ENCODE peak calls at places on chromosomes 5 and 9, in nine cellular contexts. V is hepatocyte, I is SK-N-SH, X is OCI-LY7, Y is PC-3, O is GM23248, C is HCT116, G is MM.1S, Q is GM23338. M is an unnamed sample.

GRCh38 chr5:168023190-168023589 is 268.3 kb upstream of the WWC1 start:
- DNase-seq in X (no peak), G (no peak), C (no peak), Y (no peak), V (peak; percentile 74), Q (no peak), O (peak; percentile 67), I (peak; percentile 87), M (peak; percentile 11)

GRCh38 chr5:168941901-168942300 is 359.0 kb downstream of the SLIT3 start:
- DNase-seq in C (no peak), X (peak; percentile 9), V (no peak), I (peak; percentile 44), Q (peak; percentile 30), O (no peak), G (no peak), Y (no peak), M (no peak)

GRCh38 chr9:21326526-21327139 is 8.6 kb downstream of the KLHL9 start:
- DNase-seq in O (peak; percentile 72), V (peak; percentile 55), Y (peak; percentile 63), G (peak; percentile 44), X (peak; percentile 67), I (peak; percentile 45), C (no peak), Q (peak; percentile 73), M (peak; percentile 58)

GRCh38 chr9:77977210-77977611 is 54.4 kb downstream of the GNAQ start:
- DNase-seq in X (peak; percentile 34), G (peak; percentile 27), I (peak; percentile 25), O (peak; percentile 79), Y (no peak), Q (peak; percentile 85), C (peak; percentile 21), V (peak; percentile 32), M (peak; percentile 39)

GRCh38 chr5:160685219-160685618 is 166.8 kb downstream of the ATP10B start:
- DNase-seq in Y (no peak), I (no peak), Q (peak; percentile 43), O (no peak), G (peak; percentile 21), V (peak; percentile 40), X (no peak), C (no peak), M (no peak)

GRCh38 chr5:175867587-175868347 is 3.6 kb upstream of the CPLX2 start:
- DNase-seq in G (no peak), Q (peak; percentile 86), V (peak; percentile 65), I (peak; percentile 85), X (peak; percentile 5), C (peak; percentile 48), O (peak; percentile 26), Y (peak; percentile 35), M (peak; percentile 67)

GRCh38 chr9:136671646-136672430 is 9.1 kb downstream of the EGFL7 start:
- DNase-seq in X (peak; percentile 58), G (no peak), I (peak; percentile 93), O (peak; percentile 59), Q (peak; percentile 77), Y (peak; percentile 18), V (peak; percentile 68), C (no peak), M (peak; percentile 74)

GRCh38 chr5:109483395-109483974 is 73.7 kb upstream of the PJA2 start:
- DNase-seq in X (no peak), Q (no peak), G (no peak), I (no peak), O (no peak), Y (no peak), C (no peak), V (no peak), M (no peak)

GRCh38 chr5:18252559-18252958 is 618.3 kb downstream of the TAF11L14 start:
- DNase-seq in Y (no peak), C (no peak), I (no peak), X (no peak), Q (no peak), G (no peak), O (no peak), V (no peak), M (no peak)

GRCh38 chr5:113523168-113523567 is 9.7 kb downstream of the YTHDC2 start:
- DNase-seq in I (no peak), Q (no peak), G (no peak), C (no peak), Y (no peak), V (no peak), X (peak; percentile 38), O (no peak), M (no peak)

GRCh38 chr9:104386425-104387069 is 117.5 kb upstream of the OR13F1 start:
- DNase-seq in Q (peak; percentile 71), I (peak; percentile 41), O (peak; percentile 65), V (peak; percentile 55), X (peak; percentile 30), G (peak; percentile 24), Y (peak; percentile 43), C (peak; percentile 22), M (peak; percentile 54)

GRCh38 chr5:122129332-122129731 is at the start of gene ZNF474:
- DNase-seq in V (peak; percentile 85), O (peak; percentile 98), I (no peak), X (no peak), G (no peak), C (peak; percentile 28), Q (peak; percentile 94), Y (peak; percentile 79), M (peak; percentile 90)

GRCh38 chr9:2290382-2290781 is 275.2 kb downstream of the SMARCA2 start:
- DNase-seq in C (no peak), X (no peak), G (no peak), O (no peak), I (no peak), Q (no peak), Y (no peak), V (no peak), M (no peak)

GRCh38 chr5:132489871-132490483 is 596 bp downstream of the IRF1 start:
- DNase-seq in O (peak; percentile 80), C (no peak), G (peak; percentile 44), X (peak; percentile 70), I (peak; percentile 87), Y (peak; percentile 22), V (peak; percentile 72), Q (peak; percentile 68), M (peak; percentile 62)

GRCh38 chr9:137727716-137728115 is 108.9 kb downstream of the EHMT1 start:
- DNase-seq in Q (no peak), I (no peak), C (no peak), Y (no peak), V (no peak), G (no peak), X (no peak), O (no peak), M (no peak)

GRCh38 chr5:88680253-88681132 is 202.5 kb downstream of the MEF2C start:
- DNase-seq in X (peak; percentile 72), G (peak; percentile 84), V (peak; percentile 85), I (peak; percentile 94), Y (peak; percentile 80), C (peak; percentile 24), O (peak; percentile 74), Q (peak; percentile 84), M (peak; percentile 88)

GRCh38 chr9:133060417-133060841 is 1.4 kb upstream of the CEL start:
- DNase-seq in Y (no peak), I (peak; percentile 24), C (no peak), Q (peak; percentile 33), X (peak; percentile 51), V (no peak), O (no peak), G (peak; percentile 45), M (no peak)

GRCh38 chr5:71778678-71779276 is 59.7 kb downstream of the CARTPT start:
- DNase-seq in X (peak; percentile 59), V (peak; percentile 28), G (peak; percentile 27), I (peak; percentile 52), Q (peak; percentile 55), C (peak; percentile 45), O (peak; percentile 28), Y (peak; percentile 67), M (peak; percentile 61)

GRCh38 chr9:133954862-133955529 is 37.1 kb downstream of the VAV2 start:
- DNase-seq in Q (no peak), Y (no peak), G (no peak), X (peak; percentile 63), V (no peak), C (no peak), I (no peak), O (no peak), M (no peak)

GRCh38 chr5:136906545-136906944 is 541.2 kb upstream of the TRPC7 start:
- DNase-seq in X (no peak), Q (no peak), V (no peak), G (no peak), I (no peak), O (no peak), C (no peak), Y (peak; percentile 84), M (no peak)

GRCh38 chr9:89435315-89435823 is 62.5 kb downstream of the SEMA4D start:
- DNase-seq in G (peak; percentile 84), V (peak; percentile 86), Q (peak; percentile 98), I (no peak), X (peak; percentile 54), O (no peak), C (peak; percentile 43), Y (peak; percentile 71), M (peak; percentile 77)
- TF ChIP-seq EZH2phosphoT487 in G (no peak), V (no peak), Q (no peak), I (no peak), X (no peak), O (no peak), C (no peak), Y (no peak), M (no peak)

GRCh38 chr9:120842685-120843485 is at the start of gene PSMD5:
- DNase-seq in C (peak; percentile 99), X (peak; percentile 98), V (peak; percentile 91), O (peak; percentile 100), I (peak; percentile 97), Y (peak; percentile 98), G (peak; percentile 99), Q (peak; percentile 100), M (peak; percentile 79)
- TF ChIP-seq EZH2phosphoT487 in C (no peak), X (no peak), V (no peak), O (no peak), I (no peak), Y (no peak), G (no peak), Q (no peak), M (no peak)

GRCh38 chr5:57779383-57780223 is 297.0 kb upstream of the ACTBL2 start:
- DNase-seq in C (peak; percentile 63), V (peak; percentile 73), X (peak; percentile 34), Y (peak; percentile 83), Q (peak; percentile 78), G (peak; percentile 65), O (peak; percentile 82), I (peak; percentile 42), M (peak; percentile 69)
- TF ChIP-seq EZH2phosphoT487 in C (no peak), V (no peak), X (no peak), Y (no peak), Q (no peak), G (no peak), O (no peak), I (no peak), M (no peak)

DNA sequence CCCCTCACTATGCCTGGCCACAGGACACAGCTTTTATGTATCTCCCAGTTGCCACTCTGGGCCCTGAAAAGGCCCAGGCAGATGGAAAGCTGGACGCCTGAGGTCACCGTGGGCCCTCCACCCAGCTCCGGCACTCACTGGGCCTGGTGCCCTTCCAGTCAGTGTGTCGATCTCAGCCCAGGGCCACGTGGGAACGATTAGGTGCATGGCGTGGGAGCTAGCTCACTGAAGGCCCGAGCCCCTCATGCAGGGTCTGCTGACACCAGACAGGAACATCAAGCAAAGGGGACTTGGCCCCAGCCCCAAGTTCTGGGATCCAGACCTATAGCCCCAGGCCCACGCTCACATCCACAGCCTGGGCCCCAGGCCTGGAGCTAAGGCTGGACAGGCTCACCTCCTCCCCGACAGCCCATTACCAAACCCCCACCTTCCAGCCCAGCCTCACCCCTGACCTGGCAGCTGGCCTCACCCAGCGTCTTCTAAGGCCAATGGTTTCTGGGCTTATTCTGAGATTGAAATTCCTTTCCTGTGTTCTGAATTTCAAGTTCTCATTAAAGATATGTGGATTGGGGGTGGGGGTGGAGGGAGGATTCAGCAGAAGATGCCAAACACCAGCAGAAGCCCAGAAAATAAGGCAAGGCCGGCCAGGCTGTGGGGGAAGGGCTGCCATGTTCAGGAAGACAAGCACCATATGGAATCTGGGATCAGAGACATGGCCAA is 74.5 kb downstream of the ADAMTS2 start:
- DNase-seq in O (peak; percentile 76), I (peak; percentile 74), X (no peak), Y (no peak), Q (no peak), C (no peak), V (no peak), G (no peak), M (no peak)
- TF ChIP-seq EZH2phosphoT487 in O (no peak), I (no peak), X (no peak), Y (no peak), Q (no peak), C (no peak), V (no peak), G (no peak), M (no peak)